ENCODE peak calls at places on chromosomes 13 and 19, in eight cellular contexts. One of them, this sample, is unnamed.

GRCh38 chr19:42285546-42285945 is 16.4 kb upstream of the PRR19 start:
- DNase-seq in ureter: peak
- DNase-seq in fibroblast of pulmonary artery: no peak
- DNase-seq in CD8-positive, alpha-beta T cell: no peak
- DNase-seq in CD8-positive, alpha-beta memory T cell: no peak
- DNase-seq in breast epithelium: no peak
- DNase-seq in activated T-helper 1 cell treated with Interleukin-2 at 50 U/mL for 16 hours: no peak
- DNase-seq in iPS DF 19.7: no peak
- DNase-seq in this sample: no peak

GRCh38 chr13:102903659-102904407 is 58.0 kb downstream of the ERCC5 start:
- DNase-seq in ureter: no peak
- DNase-seq in fibroblast of pulmonary artery: peak
- DNase-seq in CD8-positive, alpha-beta T cell: no peak
- DNase-seq in CD8-positive, alpha-beta memory T cell: no peak
- DNase-seq in breast epithelium: no peak
- DNase-seq in activated T-helper 1 cell treated with Interleukin-2 at 50 U/mL for 16 hours: no peak
- DNase-seq in iPS DF 19.7: no peak
- DNase-seq in this sample: no peak

GRCh38 chr19:54164369-54165068 is 5.0 kb upstream of the LENG1 start:
- DNase-seq in ureter: peak
- DNase-seq in fibroblast of pulmonary artery: peak
- DNase-seq in CD8-positive, alpha-beta T cell: peak
- DNase-seq in CD8-positive, alpha-beta memory T cell: peak
- DNase-seq in breast epithelium: no peak
- DNase-seq in activated T-helper 1 cell treated with Interleukin-2 at 50 U/mL for 16 hours: peak
- DNase-seq in iPS DF 19.7: no peak
- DNase-seq in this sample: peak

GRCh38 chr19:35195822-35196221 is 32.7 kb downstream of the FAM187B start:
- DNase-seq in ureter: peak
- DNase-seq in fibroblast of pulmonary artery: no peak
- DNase-seq in CD8-positive, alpha-beta T cell: no peak
- DNase-seq in CD8-positive, alpha-beta memory T cell: no peak
- DNase-seq in breast epithelium: no peak
- DNase-seq in activated T-helper 1 cell treated with Interleukin-2 at 50 U/mL for 16 hours: no peak
- DNase-seq in iPS DF 19.7: no peak
- DNase-seq in this sample: no peak

GRCh38 chr13:30645629-30646028 is 27.9 kb downstream of the USPL1 start:
- DNase-seq in ureter: no peak
- DNase-seq in fibroblast of pulmonary artery: no peak
- DNase-seq in CD8-positive, alpha-beta T cell: no peak
- DNase-seq in CD8-positive, alpha-beta memory T cell: no peak
- DNase-seq in breast epithelium: no peak
- DNase-seq in activated T-helper 1 cell treated with Interleukin-2 at 50 U/mL for 16 hours: no peak
- DNase-seq in iPS DF 19.7: no peak
- DNase-seq in this sample: no peak

GRCh38 chr19:34316741-34317241 is 48.2 kb upstream of the GPI start:
- DNase-seq in ureter: no peak
- DNase-seq in fibroblast of pulmonary artery: peak
- DNase-seq in CD8-positive, alpha-beta T cell: no peak
- DNase-seq in CD8-positive, alpha-beta memory T cell: no peak
- DNase-seq in breast epithelium: no peak
- DNase-seq in activated T-helper 1 cell treated with Interleukin-2 at 50 U/mL for 16 hours: no peak
- DNase-seq in iPS DF 19.7: no peak
- DNase-seq in this sample: no peak

GRCh38 chr13:37295046-37295445 is 189.6 kb upstream of the CSNK1A1L start:
- DNase-seq in ureter: no peak
- DNase-seq in fibroblast of pulmonary artery: peak
- DNase-seq in CD8-positive, alpha-beta T cell: no peak
- DNase-seq in CD8-positive, alpha-beta memory T cell: no peak
- DNase-seq in breast epithelium: no peak
- DNase-seq in activated T-helper 1 cell treated with Interleukin-2 at 50 U/mL for 16 hours: no peak
- DNase-seq in iPS DF 19.7: no peak
- DNase-seq in this sample: no peak

GRCh38 chr19:7870571-7871279 is 3.5 kb downstream of the PRR36 start:
- DNase-seq in ureter: peak
- DNase-seq in fibroblast of pulmonary artery: peak
- DNase-seq in CD8-positive, alpha-beta T cell: no peak
- DNase-seq in CD8-positive, alpha-beta memory T cell: peak
- DNase-seq in breast epithelium: peak
- DNase-seq in activated T-helper 1 cell treated with Interleukin-2 at 50 U/mL for 16 hours: no peak
- DNase-seq in iPS DF 19.7: no peak
- DNase-seq in this sample: no peak

GRCh38 chr13:93872948-93873347 is 606.5 kb downstream of the DCT start:
- DNase-seq in ureter: no peak
- DNase-seq in fibroblast of pulmonary artery: no peak
- DNase-seq in CD8-positive, alpha-beta T cell: no peak
- DNase-seq in CD8-positive, alpha-beta memory T cell: no peak
- DNase-seq in breast epithelium: no peak
- DNase-seq in activated T-helper 1 cell treated with Interleukin-2 at 50 U/mL for 16 hours: no peak
- DNase-seq in iPS DF 19.7: no peak
- DNase-seq in this sample: no peak

GRCh38 chr19:38658462-38659306 is 11.2 kb downstream of the ACTN4 start:
- DNase-seq in ureter: peak
- DNase-seq in fibroblast of pulmonary artery: peak
- DNase-seq in CD8-positive, alpha-beta T cell: no peak
- DNase-seq in CD8-positive, alpha-beta memory T cell: no peak
- DNase-seq in breast epithelium: peak
- DNase-seq in activated T-helper 1 cell treated with Interleukin-2 at 50 U/mL for 16 hours: no peak
- DNase-seq in iPS DF 19.7: no peak
- DNase-seq in this sample: peak

GRCh38 chr19:33055718-33056117 is 9.0 kb downstream of the RHPN2 start:
- DNase-seq in ureter: no peak
- DNase-seq in fibroblast of pulmonary artery: peak
- DNase-seq in CD8-positive, alpha-beta T cell: no peak
- DNase-seq in CD8-positive, alpha-beta memory T cell: no peak
- DNase-seq in breast epithelium: no peak
- DNase-seq in activated T-helper 1 cell treated with Interleukin-2 at 50 U/mL for 16 hours: no peak
- DNase-seq in iPS DF 19.7: no peak
- DNase-seq in this sample: no peak

GRCh38 chr13:50686547-50686946 is 156.9 kb downstream of the DLEU7 start:
- DNase-seq in ureter: no peak
- DNase-seq in fibroblast of pulmonary artery: no peak
- DNase-seq in CD8-positive, alpha-beta T cell: no peak
- DNase-seq in CD8-positive, alpha-beta memory T cell: no peak
- DNase-seq in breast epithelium: no peak
- DNase-seq in activated T-helper 1 cell treated with Interleukin-2 at 50 U/mL for 16 hours: no peak
- DNase-seq in iPS DF 19.7: no peak
- DNase-seq in this sample: no peak

GRCh38 chr19:31257025-31257424 is 92.2 kb downstream of the TSHZ3 start:
- DNase-seq in ureter: peak
- DNase-seq in fibroblast of pulmonary artery: no peak
- DNase-seq in CD8-positive, alpha-beta T cell: no peak
- DNase-seq in CD8-positive, alpha-beta memory T cell: no peak
- DNase-seq in breast epithelium: no peak
- DNase-seq in activated T-helper 1 cell treated with Interleukin-2 at 50 U/mL for 16 hours: no peak
- DNase-seq in iPS DF 19.7: no peak
- DNase-seq in this sample: no peak

GRCh38 chr19:46697142-46697960 is 19.6 kb downstream of the PRKD2 start:
- DNase-seq in ureter: peak
- DNase-seq in fibroblast of pulmonary artery: peak
- DNase-seq in CD8-positive, alpha-beta T cell: no peak
- DNase-seq in CD8-positive, alpha-beta memory T cell: no peak
- DNase-seq in breast epithelium: no peak
- DNase-seq in activated T-helper 1 cell treated with Interleukin-2 at 50 U/mL for 16 hours: no peak
- DNase-seq in iPS DF 19.7: no peak
- DNase-seq in this sample: peak

GRCh38 chr13:26050568-26051230 is 1.1 kb downstream of the SHISA2 start:
- DNase-seq in ureter: no peak
- DNase-seq in fibroblast of pulmonary artery: no peak
- DNase-seq in CD8-positive, alpha-beta T cell: peak
- DNase-seq in CD8-positive, alpha-beta memory T cell: no peak
- DNase-seq in breast epithelium: no peak
- DNase-seq in activated T-helper 1 cell treated with Interleukin-2 at 50 U/mL for 16 hours: no peak
- DNase-seq in iPS DF 19.7: no peak
- DNase-seq in this sample: no peak

GRCh38 chr19:43471091-43471490 is 5.7 kb upstream of the LYPD3 start:
- DNase-seq in ureter: peak
- DNase-seq in fibroblast of pulmonary artery: no peak
- DNase-seq in CD8-positive, alpha-beta T cell: no peak
- DNase-seq in CD8-positive, alpha-beta memory T cell: no peak
- DNase-seq in breast epithelium: no peak
- DNase-seq in activated T-helper 1 cell treated with Interleukin-2 at 50 U/mL for 16 hours: no peak
- DNase-seq in iPS DF 19.7: no peak
- DNase-seq in this sample: no peak

GRCh38 chr13:93736111-93736510 is 509.5 kb downstream of the GPC6 start:
- DNase-seq in ureter: no peak
- DNase-seq in fibroblast of pulmonary artery: peak
- DNase-seq in CD8-positive, alpha-beta T cell: no peak
- DNase-seq in CD8-positive, alpha-beta memory T cell: no peak
- DNase-seq in breast epithelium: no peak
- DNase-seq in activated T-helper 1 cell treated with Interleukin-2 at 50 U/mL for 16 hours: no peak
- DNase-seq in iPS DF 19.7: no peak
- DNase-seq in this sample: no peak

GRCh38 chr13:75785130-75785529 is 149.0 kb downstream of the LMO7 start:
- DNase-seq in ureter: no peak
- DNase-seq in fibroblast of pulmonary artery: peak
- DNase-seq in CD8-positive, alpha-beta T cell: no peak
- DNase-seq in CD8-positive, alpha-beta memory T cell: no peak
- DNase-seq in breast epithelium: no peak
- DNase-seq in activated T-helper 1 cell treated with Interleukin-2 at 50 U/mL for 16 hours: no peak
- DNase-seq in iPS DF 19.7: no peak
- DNase-seq in this sample: no peak

GRCh38 chr13:95494082-95494681 is 58.3 kb upstream of the CLDN10 start:
- DNase-seq in ureter: peak
- DNase-seq in fibroblast of pulmonary artery: peak
- DNase-seq in CD8-positive, alpha-beta T cell: no peak
- DNase-seq in CD8-positive, alpha-beta memory T cell: no peak
- DNase-seq in breast epithelium: no peak
- DNase-seq in activated T-helper 1 cell treated with Interleukin-2 at 50 U/mL for 16 hours: no peak
- DNase-seq in iPS DF 19.7: no peak
- DNase-seq in this sample: peak

This sample was measured in prostate gland.